ENCODE peak calls at places on chromosomes 16 and 17, in seven cellular contexts. K, X, C, W, Z, S and G are unnamed samples.

GRCh38 chr17:38751144-38751802 is 1.3 kb upstream of the PSMB3 start:
- DNase-seq in W (no peak), Z (no peak), S (peak; percentile 17), C (no peak), X (no peak), K (no peak), G (no peak)

GRCh38 chr17:41537614-41537954 is 9.5 kb upstream of the KRT19 start:
- DNase-seq in X (no peak), S (no peak), C (no peak), W (no peak), K (no peak), Z (no peak), G (no peak)

GRCh38 chr17:9890124-9890523 is 14.9 kb downstream of the RCVRN start:
- DNase-seq in X (peak; percentile 34), C (no peak), S (no peak), Z (no peak), K (no peak), W (peak; percentile 22), G (no peak)

GRCh38 chr17:29778936-29779811 is 150.9 kb downstream of the SSH2 start:
- DNase-seq in C (peak; percentile 60), S (peak; percentile 52), X (peak; percentile 63), Z (peak; percentile 68), K (peak; percentile 74), W (peak; percentile 71), G (peak; percentile 75)

GRCh38 chr17:81641825-81642489 is 5.0 kb downstream of the TSPAN10 start:
- DNase-seq in Z (no peak), W (no peak), C (no peak), X (peak; percentile 71), S (peak; percentile 68), K (peak; percentile 73), G (peak; percentile 49)

GRCh38 chr17:66285149-66285548 is 17.3 kb upstream of the PRKCA start:
- DNase-seq in Z (no peak), S (no peak), W (no peak), X (no peak), C (no peak), K (no peak), G (no peak)

GRCh38 chr17:1147664-1148063 is 32.1 kb downstream of the ABR start:
- DNase-seq in X (peak; percentile 56), S (peak; percentile 20), C (no peak), K (peak; percentile 65), W (peak; percentile 72), Z (peak; percentile 81), G (peak; percentile 67)

GRCh38 chr16:58797137-58797801 is 63.2 kb upstream of the GOT2 start:
- DNase-seq in Z (no peak), S (no peak), X (no peak), C (no peak), K (no peak), W (no peak), G (no peak)

GRCh38 chr17:50344712-50345380 is 1.1 kb upstream of the XYLT2 start:
- DNase-seq in X (no peak), Z (peak; percentile 69), C (no peak), W (no peak), K (no peak), S (peak; percentile 19), G (no peak)

GRCh38 chr17:36829676-36830075 is 107.6 kb upstream of the LHX1 start:
- DNase-seq in C (no peak), S (no peak), W (no peak), Z (no peak), X (peak; percentile 10), K (no peak), G (no peak)

GRCh38 chr16:30380072-30380471 is 2.3 kb downstream of the SEPTIN1 start:
- DNase-seq in X (no peak), Z (no peak), W (no peak), C (no peak), K (no peak), S (no peak), G (no peak)

GRCh38 chr16:4176794-4177438 is 60.7 kb upstream of the ADCY9 start:
- DNase-seq in K (peak; percentile 78), Z (no peak), X (peak; percentile 70), C (no peak), S (peak; percentile 57), W (no peak), G (peak; percentile 49)

GRCh38 chr17:28622186-28622585 is 8.2 kb upstream of the RSKR start:
- DNase-seq in X (no peak), K (no peak), W (no peak), S (no peak), C (no peak), Z (no peak), G (no peak)

GRCh38 chr16:23321206-23321875 is 19.2 kb downstream of the SCNN1B start:
- DNase-seq in W (no peak), K (no peak), X (no peak), C (no peak), S (no peak), Z (no peak), G (no peak)

GRCh38 chr16:75486014-75486404 is 9.2 kb downstream of the CHST6 start:
- DNase-seq in X (no peak), Z (no peak), K (no peak), C (no peak), W (peak; percentile 44), S (no peak), G (no peak)